ENCODE peak calls at places on chromosomes 2 and 18, in eight cellular contexts. S is MV-4-11; N is D721Med; H is stimulated activated CD4-positive, alpha-beta T cell treated with anti-CD3 and anti-CD28 coated beads, Interleukin-12 subunit alpha, Interleukin-12 subunit beta, amount 100 ng/mL, for 4 hours; T is EL; M is pons; E is GM12891; P is fibroblast of the conjunctiva. O is an unnamed sample.

GRCh38 chr2:120845281-120845680 is 109.6 kb downstream of the GLI2 start:
- DNase-seq in S (no peak), N (no peak), H (no peak), T (no peak), M (no peak), E (no peak), P (no peak), O (no peak)

GRCh38 chr2:1741851-1742250 is 2.5 kb downstream of the PXDN start:
- DNase-seq in S (no peak), N (no peak), H (no peak), T (no peak), M (no peak), E (no peak), P (no peak), O (no peak)

GRCh38 chr18:8757598-8757997 is 52.2 kb downstream of the MTCL1 start:
- DNase-seq in S (no peak), N (no peak), H (no peak), T (no peak), M (no peak), E (no peak), P (no peak), O (no peak)

GRCh38 chr2:137091704-137092103 is 326.4 kb downstream of the THSD7B start:
- DNase-seq in S (peak), N (no peak), H (no peak), T (no peak), M (no peak), E (no peak), P (peak), O (no peak)

GRCh38 chr18:75216926-75217303 is 6.3 kb downstream of the TSHZ1 start:
- DNase-seq in S (no peak), N (no peak), H (no peak), T (peak), M (no peak), E (no peak), P (no peak), O (no peak)

GRCh38 chr2:235734700-235735205 is 240.9 kb downstream of the AGAP1 start:
- DNase-seq in S (no peak), N (no peak), H (no peak), T (no peak), M (no peak), E (no peak), P (no peak), O (no peak)

GRCh38 chr2:183505911-183506310 is 381.7 kb downstream of the NUP35 start:
- DNase-seq in S (peak), N (no peak), H (no peak), T (no peak), M (no peak), E (peak), P (no peak), O (no peak)

GRCh38 chr2:10375570-10376266 is 72.4 kb downstream of the ODC1 start:
- DNase-seq in S (no peak), N (no peak), H (peak), T (no peak), M (no peak), E (no peak), P (no peak), O (no peak)

GRCh38 chr18:33210575-33211189 is 229.8 kb downstream of the CCDC178 start:
- DNase-seq in S (no peak), N (no peak), H (no peak), T (no peak), M (peak), E (no peak), P (peak), O (no peak)

GRCh38 chr2:64654063-64654811 is 524 bp upstream of the SERTAD2 start:
- DNase-seq in S (peak), N (peak), H (peak), T (peak), M (peak), E (peak), P (peak), O (peak)

GRCh38 chr2:43223412-43224040 is 2.9 kb downstream of the ZFP36L2 start:
- DNase-seq in S (no peak), N (no peak), H (no peak), T (peak), M (peak), E (no peak), P (peak), O (no peak)

GRCh38 chr18:69992776-69993175 is 45.1 kb upstream of the CD226 start:
- DNase-seq in S (no peak), N (no peak), H (no peak), T (peak), M (no peak), E (no peak), P (no peak), O (no peak)

GRCh38 chr2:12855508-12855907 is 138.8 kb downstream of the TRIB2 start:
- DNase-seq in S (no peak), N (no peak), H (no peak), T (no peak), M (no peak), E (no peak), P (no peak), O (no peak)

GRCh38 chr2:36613801-36614200 is 15.8 kb upstream of the FEZ2 start:
- DNase-seq in S (no peak), N (no peak), H (no peak), T (no peak), M (no peak), E (no peak), P (no peak), O (no peak)

GRCh38 chr18:41655074-41655473 is 300.0 kb upstream of the PIK3C3 start:
- DNase-seq in S (peak), N (no peak), H (no peak), T (no peak), M (no peak), E (no peak), P (no peak), O (no peak)

GRCh38 chr2:223057545-223057944 is 5.6 kb downstream of the KCNE4 start:
- DNase-seq in S (no peak), N (no peak), H (no peak), T (no peak), M (no peak), E (no peak), P (no peak), O (no peak)

GRCh38 chr18:48743046-48743445 is 204.2 kb downstream of the CTIF start:
- DNase-seq in S (peak), N (no peak), H (no peak), T (peak), M (peak), E (no peak), P (peak), O (no peak)

GRCh38 chr2:174681099-174681982 is 82.9 kb downstream of the CHRNA1 start:
- DNase-seq in S (no peak), N (peak), H (no peak), T (peak), M (peak), E (no peak), P (peak), O (peak)

GRCh38 chr2:142716463-142717242 is 160.8 kb upstream of the KYNU start:
- DNase-seq in S (no peak), N (no peak), H (no peak), T (no peak), M (no peak), E (no peak), P (no peak), O (no peak)

O was measured in GF-D8.